ENCODE peak calls at places on chromosomes 2 and 18, in six cellular contexts. I is RKO; E is activated T-helper 1 cell treated with anti-CD3 and anti-CD28 coated beads, Interleukin-12 subunit alpha, Interleukin-12 subunit beta, Interleukin-2, Interleukin-4 antibody, amounts not matched to agents 30 ng/mL and 10 ng/mL and 1 ng/mL, durations not matched to agents 14 hours and 24 hours and 36 hours; M is activated T-cell treated with anti-CD3 and anti-CD28 coated beads for 1 hour; N is GM23338; A is uterus. Z is an unnamed sample.

GRCh38 chr2:128304330-128304714 is 14.3 kb downstream of the HS6ST1 start:
- DNase-seq in M (no peak), I (no peak), E (no peak), A (no peak), N (no peak), Z (no peak)

GRCh38 chr2:206296128-206296527 is 21.7 kb downstream of the ZDBF2 start:
- DNase-seq in A (no peak), E (no peak), I (peak), N (no peak), M (no peak), Z (peak)

GRCh38 chr2:47497843-47498460 is 95.0 kb downstream of the MSH2 start:
- DNase-seq in E (no peak), I (no peak), N (no peak), A (no peak), M (no peak), Z (no peak)

GRCh38 chr2:147937744-147938349 is 82.7 kb downstream of the ORC4 start:
- DNase-seq in M (no peak), N (peak), A (no peak), E (no peak), I (peak), Z (peak)

GRCh38 chr2:188314314-188315054 is 22.8 kb downstream of the GULP1 start:
- DNase-seq in I (no peak), E (no peak), A (no peak), M (no peak), N (no peak), Z (peak)

GRCh38 chr2:151347904-151348303 is 9.5 kb upstream of the TNFAIP6 start:
- DNase-seq in A (no peak), E (no peak), M (no peak), N (no peak), I (no peak), Z (no peak)

GRCh38 chr2:195763866-195764265 is 106.8 kb downstream of the SLC39A10 start:
- DNase-seq in A (no peak), I (peak), E (no peak), N (no peak), M (no peak), Z (no peak)

GRCh38 chr2:39325966-39326365 is 82.2 kb upstream of the CDKL4 start:
- DNase-seq in M (no peak), A (no peak), N (no peak), E (no peak), I (no peak), Z (no peak)

GRCh38 chr2:45173513-45173912 is 164.3 kb upstream of the SIX2 start:
- DNase-seq in I (peak), E (no peak), N (no peak), M (no peak), A (no peak), Z (peak)

GRCh38 chr18:48893559-48894265 is 57.1 kb downstream of the SMAD7 start:
- DNase-seq in I (no peak), N (no peak), E (no peak), M (no peak), A (no peak), Z (no peak)

GRCh38 chr2:233938676-233939370 is 21.6 kb downstream of the TRPM8 start:
- DNase-seq in I (no peak), N (peak), M (no peak), A (no peak), E (no peak), Z (no peak)

GRCh38 chr2:234335676-234336228 is 161.1 kb downstream of the ARL4C start:
- DNase-seq in A (peak), M (peak), E (no peak), N (no peak), I (no peak), Z (peak)

GRCh38 chr18:72999971-73000607 is 132.3 kb upstream of the NETO1 start:
- DNase-seq in M (no peak), N (no peak), A (no peak), I (no peak), E (no peak), Z (no peak)

GRCh38 chr2:126781806-126782205 is 116.9 kb upstream of the TEX51 start:
- DNase-seq in A (no peak), N (no peak), M (no peak), E (no peak), I (no peak), Z (no peak)

GRCh38 chr2:80238692-80239469 is 65.7 kb downstream of the LRRTM1 start:
- DNase-seq in A (no peak), E (no peak), M (no peak), N (peak), I (peak), Z (peak)

GRCh38 chr2:3257842-3258241 is 119.8 kb downstream of the EIPR1 start:
- DNase-seq in N (no peak), A (no peak), M (no peak), I (no peak), E (no peak), Z (no peak)

GRCh38 chr2:231191896-231192872 is 6.2 kb upstream of the ARMC9 start:
- DNase-seq in N (peak), M (no peak), A (peak), I (no peak), E (no peak), Z (peak)

GRCh38 chr2:102735431-102736130 is 26.2 kb upstream of the TMEM182 start:
- DNase-seq in E (no peak), N (peak), I (peak), M (no peak), A (no peak), Z (no peak)

GRCh38 chr2:178142274-178143065 is 30.2 kb downstream of the RBM45 start:
- DNase-seq in I (no peak), M (no peak), A (no peak), N (no peak), E (no peak), Z (no peak)

GRCh38 chr2:241933175-241933911 is 63.8 kb downstream of the RTP5 start:
- DNase-seq in N (no peak), A (peak), E (no peak), M (no peak), I (no peak), Z (no peak)

GRCh38 chr2:57943271-57943670 is 103.3 kb upstream of the VRK2 start:
- DNase-seq in I (no peak), N (peak), E (no peak), M (no peak), A (no peak), Z (no peak)

GRCh38 chr2:165840333-165840958 is 46.4 kb upstream of the GALNT3 start:
- DNase-seq in N (no peak), M (no peak), A (no peak), I (no peak), E (no peak), Z (no peak)

GRCh38 chr2:178101321-178102079 is 10.7 kb upstream of the RBM45 start:
- DNase-seq in N (no peak), E (no peak), M (no peak), A (no peak), I (peak), Z (peak)

GRCh38 chr2:136010126-136010525 is 24.7 kb upstream of the DARS1 start:
- DNase-seq in E (no peak), M (no peak), A (no peak), N (no peak), I (no peak), Z (no peak)

GRCh38 chr2:188333751-188334524 is 42.3 kb downstream of the GULP1 start:
- DNase-seq in I (no peak), E (no peak), A (no peak), M (no peak), N (no peak), Z (no peak)

GRCh38 chr2:200130762-200131166 is 175.4 kb downstream of the MAIP1 start:
- DNase-seq in I (peak), E (no peak), A (no peak), N (no peak), M (no peak), Z (no peak)

GRCh38 chr2:212536385-212537310 is 2.0 kb downstream of the ERBB4 start:
- DNase-seq in E (no peak), N (peak), A (no peak), I (no peak), M (no peak), Z (no peak)

GRCh38 chr2:10475811-10476660 is 27.9 kb upstream of the ODC1 start:
- DNase-seq in I (no peak), N (no peak), M (no peak), A (no peak), E (no peak), Z (no peak)

GRCh38 chr2:108917078-108917440 is 72.0 kb downstream of the EDAR start:
- DNase-seq in M (no peak), I (no peak), E (no peak), N (no peak), A (no peak), Z (no peak)